ENCODE peak calls at places on chromosomes 13 and 19, in eight cellular contexts. T is activated naive CD4-positive, alpha-beta T cell treated with Interleukin-2 at 50 U/mL for 16 hours; B is stimulated activated CD8-positive, alpha-beta memory T cell treated with anti-CD3 and anti-CD28 coated beads, Interleukin-15, amount 100 ng/mL, for 48 hours; U is AG08395; G is iPS DF 19.7; R is HTR-8/SVneo; Q is posterior vena cava; I is EL. V is an unnamed sample.

GRCh38 chr13:24272452-24273161 is 36.8 kb upstream of the C1QTNF9 start:
- DNase-seq in T (no peak), R (no peak), B (no peak), U (no peak), I (no peak), Q (no peak), G (no peak), V (no peak)

GRCh38 chr13:40340368-40341085 is 325.9 kb downstream of the FOXO1 start:
- DNase-seq in T (no peak), Q (no peak), I (peak), U (no peak), G (no peak), B (no peak), R (peak), V (no peak)

GRCh38 chr13:26488236-26489028 is 69.1 kb upstream of the WASF3 start:
- DNase-seq in U (no peak), B (no peak), R (no peak), I (no peak), Q (no peak), G (no peak), T (no peak), V (no peak)

GRCh38 chr13:84844473-84844872 is 954.7 kb downstream of the SLITRK6 start:
- DNase-seq in Q (no peak), G (no peak), B (no peak), R (peak), U (no peak), T (no peak), I (peak), V (no peak)

GRCh38 chr19:6532244-6532999 is 1.6 kb downstream of the TNFSF9 start:
- DNase-seq in Q (no peak), T (no peak), B (no peak), G (no peak), U (no peak), R (no peak), I (no peak), V (no peak)

GRCh38 chr19:32691291-32691951 is at the start of gene NUDT19:
- DNase-seq in B (peak), Q (peak), T (peak), U (peak), I (peak), G (no peak), R (peak), V (no peak)

GRCh38 chr19:53365899-53366493 is 491 bp downstream of the ZNF525 start:
- DNase-seq in U (peak), R (no peak), I (no peak), B (no peak), T (peak), G (no peak), Q (no peak), V (no peak)

GRCh38 chr13:96238241-96238640 is 148.3 kb downstream of the HS6ST3 start:
- DNase-seq in R (no peak), G (no peak), I (no peak), U (no peak), T (no peak), Q (no peak), B (no peak), V (no peak)

V was measured in H1.